ENCODE peak calls at places on chromosomes 11 and 22, in ten cellular contexts. One of them, this sample, is unnamed.

GRCh38 chr11:42161886-42162285 is 702.4 kb upstream of the LRRC4C start:
- DNase-seq in Karpas-422: no peak
- DNase-seq in tibial nerve: no peak
- DNase-seq in heart left ventricle: no peak
- DNase-seq in colonic mucosa: no peak
- DNase-seq in stomach: no peak
- DNase-seq in tibial artery: no peak
- DNase-seq in ovary: no peak
- DNase-seq in body of pancreas: no peak
- DNase-seq in fibroblast of lung: peak; percentile 79
- DNase-seq in this sample: no peak

GRCh38 chr11:117915672-117916235 is 13.4 kb downstream of the TMPRSS13 start:
- DNase-seq in Karpas-422: no peak
- DNase-seq in tibial nerve: no peak
- DNase-seq in heart left ventricle: no peak
- DNase-seq in colonic mucosa: no peak
- DNase-seq in stomach: no peak
- DNase-seq in tibial artery: peak; percentile 39
- DNase-seq in ovary: no peak
- DNase-seq in body of pancreas: no peak
- DNase-seq in fibroblast of lung: no peak
- DNase-seq in this sample: no peak

GRCh38 chr11:12581923-12582322 is 92.3 kb upstream of the TEAD1 start:
- DNase-seq in Karpas-422: no peak
- DNase-seq in tibial nerve: no peak
- DNase-seq in heart left ventricle: no peak
- DNase-seq in colonic mucosa: no peak
- DNase-seq in stomach: no peak
- DNase-seq in tibial artery: no peak
- DNase-seq in ovary: no peak
- DNase-seq in body of pancreas: no peak
- DNase-seq in fibroblast of lung: peak; percentile 95
- DNase-seq in this sample: peak; percentile 71

GRCh38 chr11:96054870-96055705 is 131.2 kb upstream of the MTMR2 start:
- DNase-seq in Karpas-422: peak; percentile 76
- DNase-seq in tibial nerve: no peak
- DNase-seq in heart left ventricle: no peak
- DNase-seq in colonic mucosa: no peak
- DNase-seq in stomach: no peak
- DNase-seq in tibial artery: no peak
- DNase-seq in ovary: no peak
- DNase-seq in body of pancreas: no peak
- DNase-seq in fibroblast of lung: peak; percentile 60
- DNase-seq in this sample: no peak

GRCh38 chr11:20564811-20565210 is 34.6 kb upstream of the SLC6A5 start:
- DNase-seq in Karpas-422: no peak
- DNase-seq in tibial nerve: no peak
- DNase-seq in heart left ventricle: no peak
- DNase-seq in colonic mucosa: no peak
- DNase-seq in stomach: no peak
- DNase-seq in tibial artery: no peak
- DNase-seq in ovary: no peak
- DNase-seq in body of pancreas: no peak
- DNase-seq in fibroblast of lung: no peak
- DNase-seq in this sample: no peak

GRCh38 chr11:127063191-127063590 is 62.6 kb upstream of the KIRREL3 start:
- DNase-seq in Karpas-422: no peak
- DNase-seq in tibial nerve: no peak
- DNase-seq in heart left ventricle: no peak
- DNase-seq in colonic mucosa: no peak
- DNase-seq in stomach: no peak
- DNase-seq in tibial artery: no peak
- DNase-seq in ovary: no peak
- DNase-seq in body of pancreas: no peak
- DNase-seq in fibroblast of lung: no peak
- DNase-seq in this sample: no peak

GRCh38 chr22:48744283-48744641 is 1083.4 kb downstream of the BRD1 start:
- DNase-seq in Karpas-422: no peak
- DNase-seq in tibial nerve: no peak
- DNase-seq in heart left ventricle: no peak
- DNase-seq in colonic mucosa: no peak
- DNase-seq in stomach: peak; percentile 21
- DNase-seq in tibial artery: no peak
- DNase-seq in ovary: no peak
- DNase-seq in body of pancreas: no peak
- DNase-seq in fibroblast of lung: no peak
- DNase-seq in this sample: no peak

GRCh38 chr22:25395915-25396314 is 168.6 kb upstream of the GRK3 start:
- DNase-seq in Karpas-422: no peak
- DNase-seq in tibial nerve: no peak
- DNase-seq in heart left ventricle: no peak
- DNase-seq in colonic mucosa: no peak
- DNase-seq in stomach: no peak
- DNase-seq in tibial artery: no peak
- DNase-seq in ovary: no peak
- DNase-seq in body of pancreas: no peak
- DNase-seq in fibroblast of lung: no peak
- DNase-seq in this sample: no peak

GRCh38 chr11:19323502-19323901 is 82.8 kb upstream of the E2F8 start:
- DNase-seq in Karpas-422: no peak
- DNase-seq in tibial nerve: no peak
- DNase-seq in heart left ventricle: no peak
- DNase-seq in colonic mucosa: no peak
- DNase-seq in stomach: no peak
- DNase-seq in tibial artery: no peak
- DNase-seq in ovary: no peak
- DNase-seq in body of pancreas: no peak
- DNase-seq in fibroblast of lung: no peak
- DNase-seq in this sample: no peak

GRCh38 chr22:23286296-23286695 is 106.0 kb downstream of the BCR start:
- DNase-seq in Karpas-422: no peak
- DNase-seq in tibial nerve: no peak
- DNase-seq in heart left ventricle: no peak
- DNase-seq in colonic mucosa: no peak
- DNase-seq in stomach: no peak
- DNase-seq in tibial artery: no peak
- DNase-seq in ovary: no peak
- DNase-seq in body of pancreas: no peak
- DNase-seq in fibroblast of lung: no peak
- DNase-seq in this sample: no peak

GRCh38 chr11:12725047-12725862 is 51.0 kb downstream of the TEAD1 start:
- DNase-seq in Karpas-422: no peak
- DNase-seq in tibial nerve: no peak
- DNase-seq in heart left ventricle: no peak
- DNase-seq in colonic mucosa: no peak
- DNase-seq in stomach: no peak
- DNase-seq in tibial artery: no peak
- DNase-seq in ovary: no peak
- DNase-seq in body of pancreas: no peak
- DNase-seq in fibroblast of lung: peak; percentile 16
- DNase-seq in this sample: no peak

GRCh38 chr11:39209966-39210365 is 2249.5 kb downstream of the LRRC4C start:
- DNase-seq in Karpas-422: no peak
- DNase-seq in tibial nerve: no peak
- DNase-seq in heart left ventricle: no peak
- DNase-seq in colonic mucosa: no peak
- DNase-seq in stomach: no peak
- DNase-seq in tibial artery: no peak
- DNase-seq in ovary: no peak
- DNase-seq in body of pancreas: no peak
- DNase-seq in fibroblast of lung: no peak
- DNase-seq in this sample: no peak

GRCh38 chr11:101738494-101738893 is 154.7 kb upstream of the TRPC6 start:
- DNase-seq in Karpas-422: no peak
- DNase-seq in tibial nerve: no peak
- DNase-seq in heart left ventricle: no peak
- DNase-seq in colonic mucosa: no peak
- DNase-seq in stomach: no peak
- DNase-seq in tibial artery: no peak
- DNase-seq in ovary: no peak
- DNase-seq in body of pancreas: no peak
- DNase-seq in fibroblast of lung: no peak
- DNase-seq in this sample: no peak

GRCh38 chr22:42991010-42991651 is 23.8 kb downstream of the PACSIN2 start:
- DNase-seq in Karpas-422: no peak
- DNase-seq in tibial nerve: no peak
- DNase-seq in heart left ventricle: no peak
- DNase-seq in colonic mucosa: peak; percentile 67
- DNase-seq in stomach: no peak
- DNase-seq in tibial artery: peak; percentile 58
- DNase-seq in ovary: no peak
- DNase-seq in body of pancreas: peak; percentile 77
- DNase-seq in fibroblast of lung: peak; percentile 93
- DNase-seq in this sample: no peak

DNA sequence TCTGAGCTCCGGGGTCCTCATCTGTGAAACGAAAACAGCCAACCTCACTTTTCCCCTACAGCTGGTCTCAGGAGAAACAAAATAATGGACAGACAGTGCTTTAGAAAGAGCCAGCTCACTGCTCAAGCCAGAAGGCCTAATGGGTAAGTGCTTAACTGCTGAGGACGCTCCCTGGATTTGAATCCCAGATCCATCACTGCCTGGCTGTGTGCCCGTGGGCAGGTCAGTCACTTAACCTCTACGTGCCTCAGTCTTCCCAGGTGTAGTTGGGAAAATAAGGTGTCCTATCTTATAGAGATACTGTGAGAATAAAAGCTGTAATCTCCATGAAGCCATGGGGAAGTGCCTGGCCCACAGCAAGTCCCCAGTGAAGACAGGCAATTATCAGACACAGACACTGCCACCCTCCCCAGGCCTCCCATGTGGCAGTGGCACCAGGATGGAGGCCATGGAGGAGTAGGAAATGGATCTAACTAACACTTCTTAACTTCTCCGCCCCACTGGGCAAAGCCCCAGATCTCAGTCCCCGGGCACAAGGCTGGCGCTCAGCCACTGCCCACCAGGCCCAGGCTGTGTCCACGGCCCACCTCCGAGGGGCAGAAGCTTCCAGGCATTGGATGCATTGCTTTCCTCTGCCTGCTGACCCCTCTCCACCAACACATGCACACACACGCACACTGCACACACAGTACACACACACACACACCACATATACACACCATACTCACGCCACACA is 9.2 kb downstream of the TP53I11 start:
- DNase-seq in Karpas-422: no peak
- DNase-seq in tibial nerve: no peak
- DNase-seq in heart left ventricle: no peak
- DNase-seq in colonic mucosa: no peak
- DNase-seq in stomach: no peak
- DNase-seq in tibial artery: no peak
- DNase-seq in ovary: no peak
- DNase-seq in body of pancreas: no peak
- DNase-seq in fibroblast of lung: no peak
- DNase-seq in this sample: no peak
- H3K4me3 ChIP-seq in Karpas-422: no peak overlapping the region
- H3K4me3 ChIP-seq in tibial nerve: no peak overlapping the region
- H3K4me3 ChIP-seq in heart left ventricle: no peak overlapping the region
- H3K4me3 ChIP-seq in colonic mucosa: no peak overlapping the region
- H3K4me3 ChIP-seq in stomach: no peak overlapping the region
- H3K4me3 ChIP-seq in tibial artery: no peak overlapping the region
- H3K4me3 ChIP-seq in ovary: no peak overlapping the region
- H3K4me3 ChIP-seq in body of pancreas: no peak overlapping the region
- H3K4me3 ChIP-seq in fibroblast of lung: no peak overlapping the region
- H3K4me3 ChIP-seq in this sample: no peak overlapping the region

GRCh38 chr11:60609632-60610031 is 89.8 kb upstream of the MS4A8 start:
- DNase-seq in Karpas-422: no peak
- DNase-seq in tibial nerve: no peak
- DNase-seq in heart left ventricle: no peak
- DNase-seq in colonic mucosa: no peak
- DNase-seq in stomach: no peak
- DNase-seq in tibial artery: no peak
- DNase-seq in ovary: no peak
- DNase-seq in body of pancreas: no peak
- DNase-seq in fibroblast of lung: no peak
- DNase-seq in this sample: no peak
- H3K27ac ChIP-seq in Karpas-422: no peak overlapping the region
- H3K27ac ChIP-seq in tibial nerve: no peak overlapping the region
- H3K27ac ChIP-seq in heart left ventricle: no peak overlapping the region
- H3K27ac ChIP-seq in colonic mucosa: no peak overlapping the region
- H3K27ac ChIP-seq in stomach: no peak overlapping the region
- H3K27ac ChIP-seq in tibial artery: no peak overlapping the region
- H3K27ac ChIP-seq in ovary: no peak overlapping the region
- H3K27ac ChIP-seq in body of pancreas: no peak overlapping the region
- H3K27ac ChIP-seq in fibroblast of lung: no peak overlapping the region
- H3K27ac ChIP-seq in this sample: no peak overlapping the region

DNA sequence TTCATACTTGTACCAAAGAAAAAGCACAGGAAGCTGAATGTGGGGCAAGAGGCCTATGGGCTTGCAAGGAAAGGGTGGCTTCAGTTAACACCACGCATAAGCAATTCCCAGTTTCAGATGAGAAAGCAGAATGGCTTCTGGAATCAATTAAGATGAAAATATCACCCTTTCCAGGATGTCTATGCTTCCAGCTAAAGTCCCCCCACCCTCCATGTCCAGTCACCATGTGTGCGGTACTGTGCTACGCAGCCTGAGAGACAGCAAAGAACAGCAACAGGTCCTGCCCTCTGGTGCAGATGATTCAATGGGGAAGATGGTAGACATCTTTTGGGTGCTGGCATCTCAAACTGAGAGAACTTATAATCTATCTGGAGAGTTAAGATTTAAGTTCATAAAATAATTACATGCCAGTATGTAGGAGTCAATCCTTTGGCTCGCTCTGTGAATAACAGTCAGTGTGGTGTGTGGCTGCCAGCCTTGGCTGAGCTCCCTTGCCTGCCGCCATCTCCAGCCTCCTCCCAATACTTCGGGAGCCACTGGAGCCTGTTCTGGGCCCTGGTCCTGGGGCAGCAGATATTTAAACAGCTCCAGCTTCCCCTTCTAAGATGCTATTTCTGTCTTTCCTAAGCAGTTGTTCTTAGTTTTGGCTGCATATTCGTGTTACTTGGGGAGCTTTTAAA is 44.5 kb downstream of the ME3 start:
- DNase-seq in Karpas-422: no peak
- DNase-seq in tibial nerve: no peak
- DNase-seq in heart left ventricle: peak; percentile 30
- DNase-seq in colonic mucosa: no peak
- DNase-seq in stomach: no peak
- DNase-seq in tibial artery: peak; percentile 86
- DNase-seq in ovary: peak; percentile 52
- DNase-seq in body of pancreas: no peak
- DNase-seq in fibroblast of lung: no peak
- DNase-seq in this sample: no peak
- H3K4me1 ChIP-seq in Karpas-422: no peaks in the 10 kb centered on the region
- H3K4me1 ChIP-seq in tibial nerve: no peaks in the 10 kb centered on the region
- H3K4me1 ChIP-seq in heart left ventricle: peaks cover 26% of the 10 kb centered on the region
- H3K4me1 ChIP-seq in colonic mucosa: no peaks in the 10 kb centered on the region
- H3K4me1 ChIP-seq in stomach: no peaks in the 10 kb centered on the region
- H3K4me1 ChIP-seq in tibial artery: peaks cover 100% of the 10 kb centered on the region
- H3K4me1 ChIP-seq in ovary: peaks cover 34% of the 10 kb centered on the region
- H3K4me1 ChIP-seq in body of pancreas: peaks cover 47% of the 10 kb centered on the region
- H3K4me1 ChIP-seq in fibroblast of lung: peaks cover 23% of the 10 kb centered on the region
- H3K4me1 ChIP-seq in this sample: no peaks in the 10 kb centered on the region

DNA sequence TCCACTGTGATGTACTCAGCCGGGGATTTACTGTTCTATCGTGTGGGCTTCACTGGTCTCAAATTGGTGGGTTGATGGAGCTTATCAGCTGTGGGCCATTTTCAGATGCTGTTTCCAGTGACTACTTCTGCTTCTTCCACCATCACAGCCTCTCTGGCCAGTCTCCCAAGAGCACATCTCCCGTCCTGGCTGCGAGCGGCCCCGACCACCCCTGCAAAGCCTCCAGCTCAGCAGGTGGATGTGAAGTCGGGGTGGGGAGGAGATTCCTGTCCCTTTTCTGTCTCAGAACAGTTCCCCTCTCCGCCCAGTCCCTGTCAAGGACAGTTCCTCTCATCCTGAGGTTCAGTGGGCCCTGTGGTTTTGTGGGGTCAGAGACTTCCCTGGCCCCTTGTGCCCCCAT is 20.2 kb downstream of the IFITM10 start:
- DNase-seq in Karpas-422: no peak
- DNase-seq in tibial nerve: no peak
- DNase-seq in heart left ventricle: no peak
- DNase-seq in colonic mucosa: no peak
- DNase-seq in stomach: no peak
- DNase-seq in tibial artery: peak; percentile 45
- DNase-seq in ovary: no peak
- DNase-seq in body of pancreas: no peak
- DNase-seq in fibroblast of lung: no peak
- DNase-seq in this sample: peak; percentile 42
- H3K4me3 ChIP-seq in Karpas-422: no peak overlapping the region
- H3K4me3 ChIP-seq in tibial nerve: no peak overlapping the region
- H3K4me3 ChIP-seq in heart left ventricle: no peak overlapping the region
- H3K4me3 ChIP-seq in colonic mucosa: no peak overlapping the region
- H3K4me3 ChIP-seq in stomach: no peak overlapping the region
- H3K4me3 ChIP-seq in tibial artery: no peak overlapping the region
- H3K4me3 ChIP-seq in ovary: no peak overlapping the region
- H3K4me3 ChIP-seq in body of pancreas: no peak overlapping the region
- H3K4me3 ChIP-seq in fibroblast of lung: no peak overlapping the region
- H3K4me3 ChIP-seq in this sample: no peak overlapping the region

This sample was measured in left lung.